ENCODE peak calls at places on chromosomes 2 and 18, in four cellular contexts. R is HepG2, U is GM12878, M is K562. T is an unnamed sample.
A peak's percentile ranks its signal among the peaks of the same experiment; 100 is the strongest.

GRCh38 chr18:76384861-76385680 is 110.0 kb downstream of the ZNF516 start:
- DNase-seq in R (no peak), U (no peak), M (no peak), T (no peak)

GRCh38 chr2:218375212-218375611 is 6.9 kb upstream of the SLC11A1 start:
- DNase-seq in R (no peak), U (no peak), M (no peak), T (no peak)

GRCh38 chr2:98514879-98515570 is 70.4 kb downstream of the INPP4A start:
- DNase-seq in R (no peak), U (no peak), M (peak; percentile 29), T (no peak)

GRCh38 chr2:120777170-120777751 is 41.6 kb downstream of the GLI2 start:
- DNase-seq in R (no peak), U (no peak), M (no peak), T (no peak)

GRCh38 chr18:22088029-22088428 is 81.4 kb upstream of the GATA6 start:
- DNase-seq in R (no peak), U (no peak), M (no peak), T (no peak)

GRCh38 chr2:234678721-234679120 is 181.8 kb upstream of the ARL4C start:
- DNase-seq in R (no peak), U (no peak), M (no peak), T (no peak)

GRCh38 chr2:100068395-100068794 is 74.0 kb downstream of the AFF3 start:
- DNase-seq in R (no peak), U (no peak), M (no peak), T (no peak)

GRCh38 chr2:173462908-173463840 is 108.5 kb downstream of the CDCA7 start:
- DNase-seq in R (peak; percentile 77), U (no peak), M (no peak), T (no peak)

GRCh38 chr18:36412778-36413177 is 115.3 kb downstream of the FHOD3 start:
- DNase-seq in R (peak; percentile 29), U (no peak), M (peak; percentile 9), T (no peak)

GRCh38 chr18:9290171-9290570 is 44.4 kb upstream of the TWSG1 start:
- DNase-seq in R (no peak), U (no peak), M (no peak), T (no peak)

GRCh38 chr2:142920579-142920978 is 43.1 kb downstream of the KYNU start:
- DNase-seq in R (no peak), U (no peak), M (no peak), T (no peak)

GRCh38 chr2:57987835-57988573 is 58.6 kb upstream of the VRK2 start:
- DNase-seq in R (no peak), U (no peak), M (no peak), T (no peak)

GRCh38 chr2:170816499-170817246 is at the start of gene GAD1:
- DNase-seq in R (peak; percentile 18), U (no peak), M (peak; percentile 87), T (peak; percentile 90)
- H3K27ac ChIP-seq in R (no peak within 1 kb of the TSS), U (no peak within 1 kb of the TSS), M (no peak within 1 kb of the TSS), T (no peak within 1 kb of the TSS)

GRCh38 chr2:72037322-72037721 is 110.3 kb downstream of the CYP26B1 start:
- DNase-seq in R (no peak), U (no peak), M (no peak), T (no peak)
- TF ChIP-seq GABPA in R (no peak), U (no peak), M (no peak), T (no peak)

GRCh38 chr2:158097481-158097880 is 4.2 kb upstream of the UPP2 start:
- DNase-seq in R (no peak), U (no peak), M (no peak), T (no peak)

GRCh38 chr2:158098171-158098570 is 3.5 kb upstream of the UPP2 start:
- DNase-seq in R (no peak), U (no peak), M (no peak), T (no peak)

GRCh38 chr2:158101384-158101926 is at the start of gene UPP2:
- DNase-seq in R (peak; percentile 50), U (no peak), M (no peak), T (no peak)

GRCh38 chr2:158100411-158100810 is 1.3 kb upstream of the UPP2 start:
- DNase-seq in R (no peak), U (no peak), M (no peak), T (no peak)

DNA sequence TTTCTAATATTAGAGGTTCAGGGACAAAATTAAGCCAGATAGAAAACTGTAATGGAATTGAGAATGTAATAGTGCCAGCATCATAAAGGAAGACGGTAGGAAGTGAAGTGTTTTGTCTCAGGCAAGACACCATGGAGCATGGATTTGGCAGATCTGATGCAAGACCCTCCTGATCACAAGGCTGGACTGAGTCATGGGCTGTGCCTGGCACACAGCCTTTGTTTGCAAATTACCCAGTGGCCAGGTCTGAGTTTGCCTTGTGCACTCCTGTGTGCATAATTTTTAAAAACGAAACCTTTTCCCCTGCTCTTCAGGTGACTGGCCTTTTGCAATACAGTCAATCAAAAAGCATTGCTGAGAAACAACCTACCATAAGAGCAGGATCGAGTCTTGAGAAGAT is 2.0 kb upstream of the UPP2 start:
- DNase-seq in R (peak; percentile 47), U (no peak), M (no peak), T (no peak)
- TF ChIP-seq REST in R (no peak), U (no peak), M (no peak), T (no peak)

GRCh38 chr2:176098366-176099158 is 1.0 kb upstream of the HOXD12 start:
- DNase-seq in R (no peak), U (no peak), M (no peak), T (no peak)

GRCh38 chr2:176097820-176098365 is 1.7 kb upstream of the HOXD12 start:
- DNase-seq in R (no peak), U (no peak), M (no peak), T (no peak)

GRCh38 chr2:176095421-176095820 is 2.9 kb downstream of the HOXD13 start:
- DNase-seq in R (no peak), U (no peak), M (no peak), T (no peak)

GRCh38 chr2:176096243-176096985 is 3.2 kb upstream of the HOXD12 start:
- DNase-seq in R (no peak), U (no peak), M (peak; percentile 29), T (no peak)

DNA sequence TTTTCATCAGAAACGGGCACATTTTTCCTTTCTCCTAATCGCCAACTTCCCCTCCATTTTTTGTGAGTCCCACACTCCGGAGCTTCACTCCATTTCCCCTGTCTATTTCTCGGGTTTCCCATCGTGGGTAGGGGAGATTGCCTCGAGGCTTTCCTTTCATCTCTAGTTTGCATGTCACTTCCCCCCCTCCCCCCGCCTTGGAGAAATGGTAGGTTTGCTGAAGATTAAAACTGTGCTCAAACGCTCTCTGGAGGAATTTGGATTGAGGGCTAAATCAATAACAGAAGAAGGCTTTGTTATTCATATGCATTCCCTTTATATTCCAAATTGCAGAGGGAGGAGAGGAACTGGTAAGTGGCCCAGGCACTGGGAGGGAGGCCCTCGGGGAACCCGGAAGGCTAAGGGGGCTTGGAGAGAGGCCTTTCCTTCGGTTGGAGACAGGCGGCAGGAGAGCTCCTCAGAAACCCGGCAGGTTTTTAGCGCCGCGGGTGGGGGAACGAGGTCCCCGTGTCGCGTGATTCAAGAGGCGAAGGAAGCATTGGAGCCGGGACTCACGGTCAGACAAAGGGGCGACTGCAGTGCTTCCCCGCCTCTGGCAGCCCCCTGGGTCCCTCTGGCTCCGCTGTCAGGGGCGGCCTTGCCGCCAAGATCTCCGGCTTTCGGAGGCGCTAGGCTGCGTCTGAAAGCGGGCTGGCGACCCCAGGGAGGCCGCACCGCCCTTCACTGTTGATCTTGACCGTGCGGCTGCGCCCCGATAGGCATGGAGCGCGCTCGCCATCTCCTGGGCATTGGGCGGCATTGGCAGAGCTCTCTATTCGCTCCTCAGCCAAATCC is 2.4 kb upstream of the HOXD12 start:
- DNase-seq in R (peak; percentile 64), U (no peak), M (peak; percentile 84), T (peak; percentile 72)
- H3K27ac ChIP-seq in R (no peak overlapping the region), U (no peak overlapping the region), M (no peak overlapping the region), T (no peak overlapping the region)

GRCh38 chr2:112881217-112882000 is 29.6 kb upstream of the IL37 start:
- DNase-seq in R (peak; percentile 54), U (peak; percentile 58), M (peak; percentile 56), T (peak; percentile 93)
- TF ChIP-seq GABPA in R (no peak), U (no peak), M (no peak), T (no peak)

GRCh38 chr2:64742678-64743077 is 89.0 kb upstream of the SERTAD2 start:
- DNase-seq in R (no peak), U (no peak), M (no peak), T (no peak)
- TF ChIP-seq REST in R (no peak), U (no peak), M (no peak), T (no peak)

GRCh38 chr2:197425550-197425949 is 9.3 kb downstream of the SF3B1 start:
- DNase-seq in R (no peak), U (no peak), M (peak; percentile 27), T (no peak)

GRCh38 chr2:197426723-197427122 is 8.1 kb downstream of the SF3B1 start:
- DNase-seq in R (no peak), U (no peak), M (no peak), T (no peak)

GRCh38 chr2:197427986-197428385 is 6.8 kb downstream of the SF3B1 start:
- DNase-seq in R (no peak), U (no peak), M (no peak), T (no peak)

GRCh38 chr2:197427204-197427603 is 7.6 kb downstream of the SF3B1 start:
- DNase-seq in R (no peak), U (no peak), M (no peak), T (no peak)

DNA sequence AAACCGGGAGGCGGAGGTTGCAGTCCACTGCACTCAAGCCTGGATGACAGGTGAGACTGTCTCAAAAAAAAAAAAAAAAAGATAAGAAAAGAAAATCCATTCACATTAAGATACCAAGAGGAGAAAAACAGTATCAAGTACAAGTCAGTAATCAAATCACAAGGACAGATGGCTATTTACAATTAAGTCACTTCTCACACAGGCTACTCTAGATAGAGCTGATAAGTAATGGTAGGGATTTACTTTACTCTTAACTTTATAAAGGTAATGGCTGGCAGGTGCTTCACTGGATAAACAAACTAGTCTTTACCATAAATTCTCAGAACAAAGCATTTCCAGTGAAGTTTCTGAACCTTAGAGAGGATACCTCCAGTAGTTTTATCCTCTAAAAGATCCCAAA is 11.5 kb downstream of the SF3B1 start:
- DNase-seq in R (no peak), U (no peak), M (no peak), T (no peak)
- H3K27ac ChIP-seq in R (no peak overlapping the region), U (no peak overlapping the region), M (no peak overlapping the region), T (no peak overlapping the region)

GRCh38 chr2:230916218-230916617 is 8.8 kb downstream of the GPR55 start:
- DNase-seq in R (no peak), U (no peak), M (no peak), T (no peak)
- TF ChIP-seq GABPA in R (no peak), U (no peak), M (no peak), T (no peak)

T was measured in HL-60.